ENCODE peak calls at places on chromosome 3, in seven cellular contexts. P, W, M, B, F, T and R are unnamed samples.

GRCh38 chr3:153404157-153404556 is 242.1 kb downstream of the RAP2B start:
- DNase-seq in W (no peak), B (no peak), T (no peak), F (no peak), M (no peak), P (no peak), R (no peak)

GRCh38 chr3:190281308-190282051 is 40.8 kb downstream of the CLDN1 start:
- DNase-seq in F (no peak), M (no peak), T (no peak), P (no peak), W (peak; percentile 75), B (no peak), R (no peak)

GRCh38 chr3:40680685-40681657 is 156.2 kb downstream of the ZNF621 start:
- DNase-seq in W (no peak), M (no peak), F (no peak), B (no peak), T (no peak), P (no peak), R (no peak)

GRCh38 chr3:5194801-5195509 is 7.4 kb downstream of the EDEM1 start:
- DNase-seq in T (peak; percentile 72), W (peak; percentile 68), B (no peak), M (no peak), P (peak; percentile 55), F (no peak), R (no peak)

GRCh38 chr3:63067999-63068645 is 192.9 kb upstream of the CADPS start:
- DNase-seq in B (no peak), W (peak; percentile 10), T (peak; percentile 16), F (no peak), P (no peak), M (no peak), R (no peak)

GRCh38 chr3:12536423-12536822 is 8.9 kb downstream of the MKRN2OS start:
- DNase-seq in W (no peak), M (no peak), B (no peak), T (no peak), F (no peak), P (no peak), R (no peak)

GRCh38 chr3:5813521-5813920 is 626.0 kb downstream of the EDEM1 start:
- DNase-seq in W (no peak), B (no peak), P (no peak), M (no peak), T (no peak), F (no peak), R (no peak)

GRCh38 chr3:32147935-32148334 is 41.5 kb downstream of the GPD1L start:
- DNase-seq in B (no peak), P (no peak), W (no peak), M (no peak), F (no peak), T (no peak), R (no peak)

GRCh38 chr3:31219131-31219843 is 313.4 kb upstream of the STT3B start:
- DNase-seq in T (peak; percentile 41), M (no peak), F (no peak), P (no peak), B (no peak), W (no peak), R (no peak)